ENCODE peak calls at places on chromosomes 2 and 18, in nine cellular contexts. F is AG09309, X is cardiac muscle cell, T is GM10248, B is glomerular endothelial cell, O is NCI-H2029 treated with DMSO at 0.1 percent for 48 hours, N is ELF-1, H is A549, L is GM12892. K is an unnamed sample.

GRCh38 chr2:68714866-68715265 is 19.7 kb upstream of the ARHGAP25 start:
- DNase-seq in T (peak), B (no peak), F (no peak), O (no peak), N (no peak), H (no peak), X (no peak), L (no peak), K (peak)

GRCh38 chr2:174158003-174158402 is 90.3 kb downstream of the OLA1 start:
- DNase-seq in L (no peak), T (peak), O (no peak), F (no peak), H (peak), B (peak), X (peak), N (peak), K (peak)

GRCh38 chr2:163347982-163348842 is 387.6 kb downstream of the FIGN start:
- DNase-seq in L (no peak), F (peak), X (peak), H (peak), N (peak), O (no peak), B (no peak), T (no peak), K (no peak)

GRCh38 chr2:198351647-198352046 is 547.3 kb downstream of the PLCL1 start:
- DNase-seq in O (no peak), L (no peak), X (no peak), B (no peak), N (no peak), T (no peak), F (no peak), H (no peak), K (no peak)

GRCh38 chr2:224909885-224910517 is 132.3 kb downstream of the DOCK10 start:
- DNase-seq in N (no peak), O (peak), H (peak), X (peak), L (no peak), T (no peak), B (no peak), F (peak), K (no peak)

GRCh38 chr2:67389286-67389685 is 7.8 kb upstream of the ETAA1 start:
- DNase-seq in H (no peak), B (no peak), O (no peak), X (peak), N (no peak), L (no peak), T (no peak), F (peak), K (no peak)

GRCh38 chr2:200320344-200320743 is 13.9 kb downstream of the SPATS2L start:
- DNase-seq in F (no peak), O (no peak), X (no peak), T (no peak), N (no peak), H (no peak), L (no peak), B (no peak), K (no peak)

GRCh38 chr2:134220525-134220924 is 33.3 kb upstream of the MGAT5 start:
- DNase-seq in B (no peak), L (no peak), O (peak), T (no peak), F (no peak), H (no peak), X (no peak), N (no peak), K (no peak)

GRCh38 chr2:28663359-28663758 is 88.3 kb upstream of the PPP1CB start:
- DNase-seq in F (no peak), O (no peak), L (no peak), T (no peak), N (peak), H (peak), X (peak), B (no peak), K (no peak)

GRCh38 chr2:148026573-148026972 is 5.7 kb downstream of the MBD5 start:
- DNase-seq in H (no peak), L (no peak), B (no peak), T (no peak), X (no peak), F (no peak), O (no peak), N (no peak), K (no peak)

GRCh38 chr18:10453885-10454772 is at the start of gene APCDD1:
- DNase-seq in F (no peak), O (no peak), T (peak), L (no peak), B (no peak), X (peak), N (peak), H (no peak), K (no peak)

GRCh38 chr2:69381337-69381737 is 5.7 kb downstream of the GFPT1 start:
- DNase-seq in O (no peak), L (no peak), H (peak), X (peak), N (no peak), T (no peak), B (no peak), F (no peak), K (no peak)

GRCh38 chr18:23135679-23136325 is 517 bp downstream of the CABLES1 start:
- DNase-seq in N (peak), L (peak), X (peak), B (no peak), F (no peak), O (no peak), T (peak), H (no peak), K (peak)

GRCh38 chr2:145488571-145488970 is 968.7 kb upstream of the ZEB2 start:
- DNase-seq in T (no peak), H (no peak), X (no peak), B (no peak), L (no peak), O (no peak), F (no peak), N (no peak), K (no peak)

GRCh38 chr2:72180351-72180750 is 32.7 kb upstream of the CYP26B1 start:
- DNase-seq in O (no peak), N (no peak), B (no peak), H (no peak), L (no peak), T (no peak), F (no peak), X (no peak), K (no peak)

GRCh38 chr2:54331095-54331835 is 75.2 kb upstream of the TSPYL6 start:
- DNase-seq in X (no peak), O (no peak), T (peak), F (no peak), L (no peak), H (no peak), N (no peak), B (no peak), K (peak)

GRCh38 chr18:75548353-75548752 is 120.8 kb upstream of the SMIM21 start:
- DNase-seq in N (peak), F (no peak), H (peak), L (no peak), O (no peak), X (peak), B (no peak), T (no peak), K (peak)

GRCh38 chr2:108271691-108272253 is 16.9 kb upstream of the SULT1C2 start:
- DNase-seq in N (peak), T (no peak), L (no peak), O (peak), F (no peak), X (peak), H (peak), B (peak), K (no peak)

GRCh38 chr2:168700615-168701245 is 101.7 kb upstream of the NOSTRIN start:
- DNase-seq in N (no peak), X (peak), B (no peak), H (no peak), O (no peak), L (no peak), T (no peak), F (no peak), K (no peak)

GRCh38 chr2:74080346-74080745 is 67.4 kb downstream of the BOLA3 start:
- DNase-seq in H (no peak), L (no peak), N (no peak), B (no peak), O (no peak), T (peak), F (no peak), X (peak), K (no peak)

GRCh38 chr2:159922563-159922962 is 124.6 kb upstream of the CD302 start:
- DNase-seq in L (no peak), T (peak), F (no peak), N (no peak), O (no peak), X (no peak), H (no peak), B (no peak), K (peak)

GRCh38 chr2:25301453-25302352 is 40.0 kb downstream of the DNMT3A start:
- DNase-seq in X (peak), N (no peak), L (peak), T (peak), O (no peak), B (no peak), H (no peak), F (peak), K (peak)

GRCh38 chr2:8597526-8598225 is 84.2 kb upstream of the ID2 start:
- DNase-seq in F (no peak), T (no peak), X (no peak), B (no peak), L (no peak), N (no peak), H (no peak), O (no peak), K (no peak)

GRCh38 chr2:82478641-82479040 is 1980.4 kb downstream of the SUCLG1 start:
- DNase-seq in T (no peak), X (peak), B (no peak), F (no peak), H (no peak), N (no peak), O (no peak), L (no peak), K (no peak)

GRCh38 chr2:237497009-237497819 is 10.2 kb downstream of the MLPH start:
- DNase-seq in O (no peak), T (no peak), H (no peak), L (no peak), X (peak), B (no peak), F (peak), N (peak), K (no peak)

GRCh38 chr18:50973367-50974126 is 5.7 kb downstream of the ELAC1 start:
- DNase-seq in O (no peak), B (no peak), T (no peak), H (peak), X (peak), F (no peak), L (no peak), N (no peak), K (no peak)

GRCh38 chr2:42084231-42084671 is 36.4 kb downstream of the PKDCC start:
- DNase-seq in T (no peak), L (no peak), O (no peak), N (peak), F (no peak), B (no peak), X (peak), H (peak), K (no peak)

GRCh38 chr2:222561817-222562424 is 94.0 kb downstream of the FARSB start:
- DNase-seq in L (peak), B (peak), O (peak), T (peak), H (peak), N (peak), F (no peak), X (peak), K (peak)

GRCh38 chr2:233325814-233326213 is 18.2 kb downstream of the SAG start:
- DNase-seq in T (no peak), B (no peak), F (no peak), O (no peak), N (no peak), X (no peak), H (no peak), L (no peak), K (no peak)

GRCh38 chr18:46756559-46757201 is at the start of gene ST8SIA5:
- DNase-seq in F (no peak), B (no peak), N (peak), T (peak), X (no peak), L (peak), H (no peak), O (peak), K (peak)

GRCh38 chr2:42118759-42119569 is 50.2 kb upstream of the EML4 start:
- DNase-seq in N (no peak), O (no peak), H (no peak), F (no peak), X (peak), L (no peak), T (no peak), B (peak), K (no peak)

GRCh38 chr2:887639-888038 is 63.0 kb upstream of the SNTG2 start:
- DNase-seq in N (no peak), B (no peak), L (no peak), H (no peak), T (no peak), F (no peak), O (no peak), X (no peak), K (no peak)

GRCh38 chr2:159064446-159065301 is 96.2 kb downstream of the TANC1 start:
- DNase-seq in F (peak), O (no peak), N (peak), X (peak), L (no peak), T (no peak), B (no peak), H (no peak), K (no peak)

GRCh38 chr2:220228310-220229006 is 601.0 kb downstream of the SLC4A3 start:
- DNase-seq in O (no peak), L (no peak), T (no peak), N (peak), H (peak), X (peak), F (peak), B (no peak), K (no peak)

GRCh38 chr18:55284614-55285013 is 303.4 kb downstream of the TCF4 start:
- DNase-seq in X (no peak), H (no peak), O (no peak), L (no peak), T (no peak), N (no peak), F (no peak), B (no peak), K (no peak)

GRCh38 chr2:145036421-145036901 is 516.5 kb upstream of the ZEB2 start:
- DNase-seq in H (peak), N (no peak), O (no peak), T (no peak), X (peak), F (peak), B (no peak), L (no peak), K (no peak)

GRCh38 chr2:233668605-233669260 is 3.0 kb upstream of the UGT1A9 start:
- DNase-seq in N (no peak), L (no peak), B (no peak), X (no peak), F (no peak), H (peak), T (no peak), O (no peak), K (no peak)

GRCh38 chr2:172533687-172534086 is 22.2 kb upstream of the PDK1 start:
- DNase-seq in T (no peak), F (no peak), X (no peak), H (no peak), L (no peak), N (no peak), B (no peak), O (no peak), K (no peak)

GRCh38 chr2:227766361-227766883 is 20.7 kb downstream of the SCYGR8 start:
- DNase-seq in H (peak), N (peak), X (peak), B (peak), T (peak), F (peak), L (peak), O (peak), K (peak)

K was measured in GM12865.